ENCODE peak calls at places on chromosomes 11 and 22, in seven cellular contexts. K is adrenal gland, T is esophagus squamous epithelium, Y is IMR-90, A is Peyer's patch, H is erythroblast, O is body of pancreas. L is an unnamed sample.

GRCh38 chr11:117366183-117366582 is 38.5 kb downstream of the CEP164 start:
- DNase-seq in K (no peak), T (no peak), Y (no peak), A (no peak), H (no peak), O (no peak), L (no peak)

GRCh38 chr22:49535126-49535525 is 292.5 kb downstream of the BRD1 start:
- DNase-seq in K (no peak), T (no peak), Y (no peak), A (no peak), H (no peak), O (no peak), L (no peak)

GRCh38 chr11:57493507-57494503 is 21.7 kb downstream of the SLC43A1 start:
- DNase-seq in K (peak), T (no peak), Y (peak), A (peak), H (peak), O (peak), L (peak)

GRCh38 chr11:34986883-34987525 is 70.6 kb downstream of the PDHX start:
- DNase-seq in K (no peak), T (no peak), Y (no peak), A (no peak), H (no peak), O (no peak), L (no peak)

GRCh38 chr11:117071344-117071787 is 26.9 kb downstream of the SIK3 start:
- DNase-seq in K (peak), T (no peak), Y (no peak), A (peak), H (peak), O (peak), L (peak)

GRCh38 chr11:23406131-23406819 is 546.0 kb upstream of the CCDC179 start:
- DNase-seq in K (no peak), T (no peak), Y (no peak), A (no peak), H (no peak), O (no peak), L (no peak)

GRCh38 chr11:15636520-15637065 is 521.9 kb downstream of the INSC start:
- DNase-seq in K (no peak), T (no peak), Y (no peak), A (no peak), H (no peak), O (no peak), L (no peak)

GRCh38 chr11:108734956-108735559 is 70.2 kb downstream of the DDX10 start:
- DNase-seq in K (no peak), T (no peak), Y (peak), A (no peak), H (peak), O (no peak), L (peak)

GRCh38 chr11:115334932-115335788 is 169.1 kb downstream of the CADM1 start:
- DNase-seq in K (no peak), T (no peak), Y (peak), A (no peak), H (peak), O (no peak), L (peak)

GRCh38 chr11:102685769-102686168 is 19.8 kb downstream of the MMP27 start:
- DNase-seq in K (no peak), T (no peak), Y (no peak), A (no peak), H (no peak), O (no peak), L (no peak)

GRCh38 chr11:6862961-6863360 is at the start of gene OR10A2:
- DNase-seq in K (no peak), T (no peak), Y (peak), A (no peak), H (no peak), O (no peak), L (no peak)

GRCh38 chr11:13261600-13262061 is 16.0 kb upstream of the BMAL1 start:
- DNase-seq in K (peak), T (no peak), Y (peak), A (no peak), H (no peak), O (no peak), L (no peak)

GRCh38 chr11:2787816-2788750 is 88.3 kb upstream of the KCNQ1OT1 start:
- DNase-seq in K (peak), T (no peak), Y (no peak), A (peak), H (no peak), O (peak), L (peak)

GRCh38 chr11:31240340-31240904 is 129.1 kb downstream of the DCDC1 start:
- DNase-seq in K (peak), T (no peak), Y (peak), A (no peak), H (peak), O (peak), L (peak)

GRCh38 chr11:84140386-84141169 is 854.4 kb upstream of the CCDC90B start:
- DNase-seq in K (no peak), T (no peak), Y (no peak), A (no peak), H (no peak), O (no peak), L (no peak)

GRCh38 chr11:7673724-7674434 is 579 bp upstream of the CYB5R2 start:
- DNase-seq in K (no peak), T (no peak), Y (no peak), A (peak), H (no peak), O (peak), L (peak)

GRCh38 chr11:93512073-93512475 is 31.1 kb downstream of the SMCO4 start:
- DNase-seq in K (no peak), T (no peak), Y (no peak), A (no peak), H (no peak), O (no peak), L (no peak)

GRCh38 chr11:118953265-118953664 is 2.8 kb upstream of the UPK2 start:
- DNase-seq in K (no peak), T (no peak), Y (peak), A (no peak), H (no peak), O (no peak), L (no peak)

GRCh38 chr11:32433249-32434115 is 1.9 kb downstream of the WT1 start:
- DNase-seq in K (no peak), T (no peak), Y (no peak), A (no peak), H (peak), O (no peak), L (peak)

GRCh38 chr11:12725863-12726666 is 51.8 kb downstream of the TEAD1 start:
- DNase-seq in K (no peak), T (no peak), Y (peak), A (no peak), H (no peak), O (no peak), L (no peak)

GRCh38 chr11:117000039-117000740 is 98.0 kb downstream of the SIK3 start:
- DNase-seq in K (no peak), T (no peak), Y (no peak), A (no peak), H (no peak), O (no peak), L (no peak)

GRCh38 chr22:22342697-22343602 is 98.4 kb downstream of the VPREB1 start:
- DNase-seq in K (peak), T (no peak), Y (no peak), A (peak), H (peak), O (peak), L (peak)

GRCh38 chr22:27768027-27768640 is 33.4 kb downstream of the MN1 start:
- DNase-seq in K (no peak), T (no peak), Y (no peak), A (no peak), H (no peak), O (no peak), L (no peak)

GRCh38 chr11:40130427-40130826 is 1329.0 kb downstream of the LRRC4C start:
- DNase-seq in K (no peak), T (no peak), Y (no peak), A (no peak), H (no peak), O (no peak), L (no peak)

GRCh38 chr11:17720796-17721171 is 1.4 kb downstream of the MYOD1 start:
- DNase-seq in K (no peak), T (no peak), Y (no peak), A (no peak), H (no peak), O (no peak), L (no peak)

GRCh38 chr22:36156515-36157419 is 3.8 kb downstream of the APOL3 start:
- DNase-seq in K (peak), T (peak), Y (peak), A (peak), H (peak), O (peak), L (peak)
- TF ChIP-seq POLR2A in K (no peak), T (no peak), Y (no peak), A (peak), H (no peak), O (no peak), L (no peak)

DNA sequence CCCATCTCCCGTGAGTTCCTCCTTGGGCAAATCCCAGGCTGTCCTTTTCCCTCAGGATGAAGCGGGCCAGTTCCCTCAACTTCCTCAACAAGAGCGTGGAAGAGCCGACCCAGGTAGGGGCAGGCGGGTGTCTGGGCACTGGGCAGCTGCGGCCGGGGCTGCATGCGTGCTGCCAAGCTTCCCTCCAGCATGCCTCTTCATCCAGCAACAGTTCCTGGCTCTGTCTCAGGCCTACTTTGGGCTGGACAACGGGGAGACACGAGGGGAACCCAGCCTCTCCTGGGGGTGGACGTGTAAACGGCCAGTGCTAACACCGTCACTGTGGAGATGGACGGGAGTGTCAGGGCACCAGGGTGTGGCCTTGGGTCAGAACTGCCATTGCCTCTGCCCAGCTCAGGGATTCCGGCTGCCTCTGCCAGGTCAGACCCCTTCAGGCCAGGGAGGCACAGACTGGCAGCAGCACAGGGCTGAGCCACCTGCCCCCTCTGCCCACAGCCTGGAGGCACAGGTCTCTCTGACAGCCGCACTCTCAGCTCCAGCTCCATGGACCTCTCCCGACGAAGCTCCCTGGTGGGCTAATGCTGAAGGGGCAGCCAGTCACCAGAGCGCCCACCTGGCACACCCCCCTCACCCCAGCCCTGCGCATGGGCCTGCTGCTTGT is 1.9 kb upstream of the RAB1B start:
- DNase-seq in K (no peak), T (no peak), Y (no peak), A (no peak), H (no peak), O (no peak), L (no peak)
- TF ChIP-seq POLR2A in K (no peak), T (no peak), Y (no peak), A (no peak), H (no peak), O (no peak), L (no peak)

GRCh38 chr11:65041206-65042035 is at the start of gene SAC3D1:
- DNase-seq in K (peak), T (no peak), Y (peak), A (peak), H (peak), O (peak), L (peak)
- TF ChIP-seq POLR2A in K (no peak), T (no peak), Y (no peak), A (no peak), H (no peak), O (no peak), L (no peak)

GRCh38 chr11:59810189-59810910 is at the start of gene MRPL16:
- DNase-seq in K (peak), T (peak), Y (peak), A (peak), H (peak), O (peak), L (peak)
- TF ChIP-seq POLR2A in K (no peak), T (peak), Y (no peak), A (peak), H (peak), O (peak), L (peak)

DNA sequence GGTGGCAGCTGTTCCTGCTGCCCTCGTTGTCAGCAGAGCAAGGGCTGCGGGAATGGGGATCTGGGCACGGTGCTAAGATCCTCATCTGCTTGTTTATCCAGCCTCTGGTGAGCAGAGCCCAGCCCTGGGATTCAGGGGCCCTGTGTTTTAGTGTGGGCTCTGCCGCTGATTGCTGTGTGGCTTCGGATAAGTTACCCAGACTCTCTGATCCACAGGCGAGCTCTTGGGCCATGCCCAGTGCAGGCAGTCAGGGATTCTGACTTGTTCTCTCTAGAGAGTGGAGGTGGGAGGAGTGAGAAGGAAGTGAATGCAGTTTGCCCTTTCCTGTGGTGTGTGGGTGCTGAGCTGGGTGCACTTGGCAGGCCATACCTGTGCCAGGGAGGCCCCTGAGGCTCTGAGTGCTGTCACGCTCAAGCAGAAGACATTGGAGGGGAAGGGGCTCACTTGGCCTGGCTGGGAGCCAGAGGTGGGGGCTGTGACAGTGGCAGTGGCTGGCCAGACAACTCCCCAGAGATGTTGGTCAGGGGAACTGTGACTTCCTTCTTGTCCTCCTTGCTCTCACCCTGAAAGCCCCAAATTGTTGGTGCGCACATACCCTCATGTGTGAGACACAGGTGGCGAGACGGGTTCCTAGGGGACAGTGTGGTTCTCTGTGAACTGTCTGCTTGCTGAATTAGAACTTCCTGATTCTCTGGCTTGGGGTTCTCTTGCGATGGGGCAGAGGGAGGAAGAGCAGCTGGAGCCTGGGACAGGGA is 43.7 kb downstream of the CD82 start:
- DNase-seq in K (no peak), T (peak), Y (no peak), A (peak), H (no peak), O (no peak), L (no peak)
- TF ChIP-seq POLR2A in K (no peak), T (no peak), Y (no peak), A (no peak), H (no peak), O (no peak), L (no peak)

DNA sequence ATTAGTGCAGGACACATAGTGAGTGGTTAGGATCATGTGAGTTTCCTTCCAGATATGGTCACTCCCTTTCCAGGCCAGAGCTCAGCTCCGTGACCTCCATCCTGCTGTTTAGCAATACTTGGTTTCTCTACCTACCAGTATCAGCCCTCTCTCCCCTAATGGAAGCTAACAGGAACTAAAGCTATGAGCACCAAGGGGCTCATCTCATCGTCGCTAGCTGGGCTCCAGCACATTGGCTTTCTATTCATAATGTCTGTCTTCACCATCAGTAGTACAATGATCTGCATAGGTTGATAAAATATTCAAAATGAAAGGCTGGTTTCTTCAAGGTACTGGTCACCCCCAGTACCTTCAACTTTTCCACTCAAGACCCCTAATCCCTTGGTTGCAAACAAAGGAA is 2.4 kb upstream of the GALNT18 start:
- DNase-seq in K (no peak), T (no peak), Y (no peak), A (no peak), H (no peak), O (no peak), L (no peak)
- TF ChIP-seq POLR2A in K (no peak), T (no peak), Y (no peak), A (no peak), H (no peak), O (no peak), L (no peak)

GRCh38 chr11:25613899-25614298 is 718.0 kb upstream of the ANO3 start:
- DNase-seq in K (no peak), T (no peak), Y (no peak), A (no peak), H (no peak), O (no peak), L (no peak)
- TF ChIP-seq POLR2A in K (no peak), T (no peak), Y (no peak), A (no peak), H (no peak), O (no peak), L (no peak)

GRCh38 chr11:123054301-123055065 is 7.5 kb downstream of the HSPA8 start:
- DNase-seq in K (peak), T (no peak), Y (peak), A (no peak), H (peak), O (peak), L (peak)
- TF ChIP-seq POLR2A in K (no peak), T (no peak), Y (peak), A (no peak), H (peak), O (no peak), L (peak)

GRCh38 chr22:38504731-38505594 is 1.1 kb downstream of the DDX17 start:
- DNase-seq in K (peak), T (no peak), Y (peak), A (peak), H (peak), O (peak), L (peak)
- TF ChIP-seq POLR2A in K (no peak), T (no peak), Y (no peak), A (peak), H (peak), O (peak), L (peak)

DNA sequence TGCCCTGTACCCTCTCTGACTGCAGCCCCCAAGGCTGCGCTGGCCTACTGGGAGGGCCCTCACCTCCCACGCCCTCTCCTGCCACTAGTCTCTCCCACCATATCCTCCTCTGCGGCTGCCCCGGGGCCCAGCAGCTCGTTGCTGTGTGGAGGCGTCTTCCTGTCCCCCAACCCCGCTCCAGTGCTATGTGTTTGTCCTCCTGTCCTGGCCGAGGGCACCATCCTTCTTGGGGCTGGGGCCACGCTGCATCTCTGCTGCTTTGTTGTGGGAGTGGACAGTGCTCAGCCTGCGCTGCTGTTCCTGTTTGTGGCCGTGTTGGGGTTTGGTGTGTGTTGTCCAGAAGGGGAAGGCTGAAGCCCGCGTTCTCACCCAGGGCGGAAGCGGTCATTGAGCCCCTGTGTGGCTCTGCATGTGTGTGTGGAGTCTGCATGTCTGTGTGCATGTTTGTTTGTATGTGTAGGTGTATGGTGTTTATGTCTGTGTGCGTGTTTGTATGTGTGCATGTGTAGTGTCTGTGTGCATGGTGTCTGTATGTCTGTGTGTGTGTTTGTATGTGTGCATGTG is 15.7 kb downstream of the TPCN2 start:
- DNase-seq in K (no peak), T (no peak), Y (no peak), A (no peak), H (no peak), O (no peak), L (no peak)
- TF ChIP-seq POLR2A in K (no peak), T (no peak), Y (no peak), A (no peak), H (no peak), O (no peak), L (no peak)